ENCODE peak calls at places on chromosomes 11 and 22, in nine cellular contexts. D, A, M, O, U, B, S, Q and E are unnamed samples.

GRCh38 chr11:111454561-111455192 is 57.5 kb downstream of the BTG4 start:
- DNase-seq in D (peak), A (no peak), M (no peak), O (peak), U (peak), B (peak), S (no peak), Q (peak), E (no peak)

GRCh38 chr11:114501901-114502300 is 57.8 kb downstream of the NXPE1 start:
- DNase-seq in D (peak), A (no peak), M (no peak), O (no peak), U (no peak), B (no peak), S (no peak), Q (no peak), E (no peak)

GRCh38 chr11:70574725-70575347 is 176.5 kb downstream of the CTTN start:
- DNase-seq in D (no peak), A (no peak), M (no peak), O (no peak), U (no peak), B (no peak), S (peak), Q (no peak), E (no peak)

GRCh38 chr11:72577271-72577681 is 96.9 kb downstream of the PDE2A start:
- DNase-seq in D (no peak), A (no peak), M (no peak), O (no peak), U (no peak), B (no peak), S (no peak), Q (no peak), E (no peak)

GRCh38 chr11:83093634-83094033 is 21.9 kb upstream of the RAB30 start:
- DNase-seq in D (no peak), A (no peak), M (no peak), O (no peak), U (no peak), B (no peak), S (no peak), Q (no peak), E (no peak)

GRCh38 chr22:29744902-29745301 is 21.9 kb downstream of the ZMAT5 start:
- DNase-seq in D (peak), A (no peak), M (no peak), O (no peak), U (no peak), B (no peak), S (no peak), Q (no peak), E (no peak)

GRCh38 chr11:125807909-125808308 is 20.0 kb downstream of the PATE3 start:
- DNase-seq in D (peak), A (no peak), M (no peak), O (no peak), U (no peak), B (no peak), S (no peak), Q (no peak), E (no peak)

GRCh38 chr11:83156996-83157754 is at the start of gene PCF11:
- DNase-seq in D (no peak), A (no peak), M (no peak), O (no peak), U (no peak), B (no peak), S (no peak), Q (no peak), E (peak)

GRCh38 chr11:7251836-7252682 is at the start of gene SYT9:
- DNase-seq in D (peak), A (peak), M (peak), O (no peak), U (peak), B (no peak), S (peak), Q (no peak), E (peak)

GRCh38 chr11:126443120-126443519 is 87.6 kb downstream of the ST3GAL4 start:
- DNase-seq in D (no peak), A (no peak), M (no peak), O (no peak), U (no peak), B (no peak), S (no peak), Q (no peak), E (no peak)

GRCh38 chr22:47474464-47474863 is 712.0 kb downstream of the TBC1D22A start:
- DNase-seq in D (no peak), A (no peak), M (no peak), O (no peak), U (no peak), B (no peak), S (no peak), Q (no peak), E (no peak)

GRCh38 chr11:65710424-65710823 is 1.6 kb upstream of the KAT5 start:
- DNase-seq in D (peak), A (no peak), M (no peak), O (no peak), U (no peak), B (no peak), S (peak), Q (no peak), E (no peak)

GRCh38 chr11:102784380-102784779 is 4.0 kb upstream of the MMP10 start:
- DNase-seq in D (no peak), A (no peak), M (no peak), O (no peak), U (no peak), B (no peak), S (no peak), Q (no peak), E (no peak)

GRCh38 chr11:97610000-97610399 is 1220.2 kb downstream of the JRKL start:
- DNase-seq in D (no peak), A (no peak), M (no peak), O (no peak), U (peak), B (no peak), S (no peak), Q (no peak), E (no peak)

GRCh38 chr22:50141891-50142363 is 28.6 kb upstream of the PANX2 start:
- DNase-seq in D (no peak), A (no peak), M (no peak), O (no peak), U (peak), B (no peak), S (no peak), Q (no peak), E (no peak)

GRCh38 chr11:26622201-26622600 is 50.1 kb upstream of the MUC15 start:
- DNase-seq in D (peak), A (no peak), M (no peak), O (no peak), U (no peak), B (no peak), S (no peak), Q (no peak), E (no peak)

GRCh38 chr22:42897960-42898359 is 40.9 kb upstream of the ARFGAP3 start:
- DNase-seq in D (no peak), A (no peak), M (no peak), O (no peak), U (no peak), B (no peak), S (no peak), Q (no peak), E (no peak)

GRCh38 chr11:46277313-46277622 is 194 bp upstream of the CREB3L1 start:
- DNase-seq in D (no peak), A (no peak), M (no peak), O (peak), U (no peak), B (no peak), S (no peak), Q (no peak), E (no peak)

GRCh38 chr11:1323779-1324178 is 14.3 kb upstream of the TOLLIP start:
- DNase-seq in D (no peak), A (no peak), M (no peak), O (no peak), U (no peak), B (no peak), S (no peak), Q (no peak), E (no peak)

GRCh38 chr11:16297332-16297731 is 59.0 kb downstream of the SOX6 start:
- DNase-seq in D (no peak), A (no peak), M (no peak), O (no peak), U (no peak), B (no peak), S (no peak), Q (no peak), E (no peak)

GRCh38 chr22:20437253-20438065 is at the start of gene SCARF2:
- DNase-seq in D (no peak), A (peak), M (peak), O (no peak), U (peak), B (no peak), S (no peak), Q (no peak), E (no peak)

GRCh38 chr11:46307785-46308341 is 30.4 kb downstream of the CREB3L1 start:
- DNase-seq in D (no peak), A (no peak), M (no peak), O (no peak), U (no peak), B (no peak), S (no peak), Q (no peak), E (no peak)

GRCh38 chr11:6825333-6825744 is 20.1 kb upstream of the OR10A5 start:
- DNase-seq in D (peak), A (no peak), M (no peak), O (no peak), U (no peak), B (no peak), S (no peak), Q (no peak), E (no peak)

GRCh38 chr11:1202154-1202775 is 20.6 kb upstream of the MUC5B start:
- DNase-seq in D (no peak), A (no peak), M (peak), O (no peak), U (peak), B (no peak), S (peak), Q (no peak), E (no peak)

GRCh38 chr11:119263352-119263940 is 53.5 kb downstream of the MCAM start:
- DNase-seq in D (no peak), A (no peak), M (no peak), O (no peak), U (no peak), B (no peak), S (no peak), Q (no peak), E (no peak)

GRCh38 chr22:33659423-33659822 is 260.9 kb downstream of the LARGE1 start:
- DNase-seq in D (no peak), A (peak), M (no peak), O (no peak), U (no peak), B (no peak), S (no peak), Q (no peak), E (no peak)

GRCh38 chr11:57294225-57295131 is 30.3 kb downstream of the TNKS1BP1 start:
- DNase-seq in D (peak), A (no peak), M (no peak), O (no peak), U (no peak), B (no peak), S (no peak), Q (no peak), E (no peak)

GRCh38 chr11:13327421-13327820 is 49.8 kb downstream of the BMAL1 start:
- DNase-seq in D (no peak), A (no peak), M (no peak), O (no peak), U (no peak), B (no peak), S (no peak), Q (no peak), E (no peak)

GRCh38 chr11:45774786-45775185 is 30.2 kb upstream of the SLC35C1 start:
- DNase-seq in D (no peak), A (no peak), M (no peak), O (no peak), U (no peak), B (no peak), S (no peak), Q (no peak), E (no peak)

GRCh38 chr11:8292351-8292750 is 28.7 kb upstream of the LMO1 start:
- DNase-seq in D (no peak), A (no peak), M (no peak), O (no peak), U (peak), B (peak), S (no peak), Q (no peak), E (no peak)

GRCh38 chr11:91299980-91300379 is 924.6 kb upstream of the FAT3 start:
- DNase-seq in D (peak), A (no peak), M (no peak), O (peak), U (no peak), B (no peak), S (no peak), Q (no peak), E (no peak)

GRCh38 chr22:39593931-39594285 is 23.4 kb downstream of the CACNA1I start:
- DNase-seq in D (no peak), A (no peak), M (no peak), O (no peak), U (no peak), B (no peak), S (no peak), Q (no peak), E (no peak)

GRCh38 chr22:50118557-50119168 is 28.9 kb downstream of the MOV10L1 start:
- DNase-seq in D (peak), A (no peak), M (no peak), O (peak), U (no peak), B (no peak), S (no peak), Q (no peak), E (no peak)

GRCh38 chr11:35825386-35825785 is 118.5 kb upstream of the LDLRAD3 start:
- DNase-seq in D (no peak), A (no peak), M (no peak), O (no peak), U (no peak), B (no peak), S (no peak), Q (no peak), E (no peak)

GRCh38 chr22:50497093-50497492 is 10.4 kb downstream of the LMF2 start:
- DNase-seq in D (no peak), A (no peak), M (no peak), O (peak), U (no peak), B (no peak), S (no peak), Q (no peak), E (no peak)

GRCh38 chr22:38718414-38718813 is 12.7 kb downstream of the GTPBP1 start:
- DNase-seq in D (peak), A (no peak), M (peak), O (peak), U (no peak), B (no peak), S (peak), Q (no peak), E (no peak)